ENCODE peak calls at places on chromosomes 7 and 10, in five cellular contexts. D is tibial nerve; U is astrocyte; I is CD4-positive, alpha-beta memory T cell; C is heart left ventricle. F is an unnamed sample.

GRCh38 chr7:80392229-80393169 is 119.4 kb downstream of the GNAT3 start:
- DNase-seq in D (no peak), U (no peak), I (no peak), C (no peak), F (no peak)

GRCh38 chr7:36312064-36312914 is 77.4 kb upstream of the ANLN start:
- DNase-seq in I (peak), D (no peak), U (no peak), C (no peak), F (peak)

GRCh38 chr7:31100445-31100844 is 48.3 kb downstream of the ADCYAP1R1 start:
- DNase-seq in U (peak), I (no peak), D (no peak), C (no peak), F (no peak)

GRCh38 chr10:95260397-95260881 is 30.4 kb downstream of the PDLIM1 start:
- DNase-seq in D (no peak), I (no peak), U (peak), C (no peak), F (no peak)

GRCh38 chr7:34748244-34749039 is 90.4 kb downstream of the NPSR1 start:
- DNase-seq in D (no peak), I (no peak), C (peak), U (peak), F (no peak)

GRCh38 chr10:97827778-97828291 is 21.8 kb upstream of the GOLGA7B start:
- DNase-seq in C (no peak), D (no peak), I (no peak), U (no peak), F (no peak)

GRCh38 chr7:33093266-33093665 is 15.9 kb downstream of the RP9 start:
- DNase-seq in C (no peak), I (no peak), D (no peak), U (no peak), F (no peak)

GRCh38 chr10:17010363-17011145 is 119.1 kb downstream of the CUBN start:
- DNase-seq in U (no peak), D (no peak), C (no peak), I (no peak), F (no peak)

GRCh38 chr10:133394801-133395221 is 854 bp downstream of the MTG1 start:
- DNase-seq in D (no peak), I (no peak), C (no peak), U (peak), F (no peak)

GRCh38 chr10:96577037-96577436 is 9.8 kb downstream of the TM9SF3 start:
- DNase-seq in C (no peak), U (no peak), D (no peak), I (no peak), F (no peak)

GRCh38 chr10:23065549-23065948 is 29.8 kb upstream of the MSRB2 start:
- DNase-seq in I (no peak), D (peak), C (peak), U (peak), F (no peak)

GRCh38 chr7:1103009-1103788 is 15.3 kb downstream of the GPER1 start:
- DNase-seq in C (no peak), I (no peak), D (no peak), U (no peak), F (peak)

GRCh38 chr7:151634643-151635042 is 114.9 kb upstream of the RHEB start:
- DNase-seq in D (no peak), C (no peak), I (no peak), U (no peak), F (no peak)

GRCh38 chr7:151631968-151632749 is 112.5 kb upstream of the RHEB start:
- DNase-seq in I (peak), D (peak), U (peak), C (peak), F (peak)

GRCh38 chr7:151632750-151633515 is 113.2 kb upstream of the RHEB start:
- DNase-seq in D (peak), C (peak), U (peak), I (peak), F (peak)

GRCh38 chr7:151631149-151631967 is 111.7 kb upstream of the RHEB start:
- DNase-seq in U (no peak), I (no peak), C (no peak), D (no peak), F (peak)

DNA sequence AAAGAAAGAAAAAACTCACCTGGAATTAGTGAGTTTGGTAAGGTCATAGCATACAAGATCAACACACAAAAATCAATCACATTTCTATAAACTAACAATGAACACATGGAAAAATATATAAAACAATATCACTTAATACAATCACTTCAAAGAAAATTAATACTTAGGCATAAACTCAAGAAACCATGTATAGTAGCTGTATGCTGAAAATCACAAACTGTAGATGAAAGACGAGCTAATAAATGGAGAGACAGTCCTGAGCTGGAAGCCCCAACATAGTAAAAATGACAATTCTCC is 113.8 kb upstream of the RHEB start:
- DNase-seq in C (no peak), D (no peak), U (no peak), I (no peak), F (no peak)
- H3K27ac ChIP-seq in C (peak), D (peak), U (no peak), I (peak), F (peak)

GRCh38 chr10:77436257-77436780 is 201.3 kb downstream of the KCNMA1 start:
- DNase-seq in C (no peak), I (no peak), U (no peak), D (no peak), F (no peak)
- H3K27ac ChIP-seq in C (no peak), I (no peak), U (no peak), D (no peak), F (no peak)

GRCh38 chr10:124181656-124182055 is 88.3 kb upstream of the CHST15 start:
- DNase-seq in C (no peak), D (no peak), I (no peak), U (no peak), F (no peak)

GRCh38 chr10:124177180-124177518 is 83.8 kb upstream of the CHST15 start:
- DNase-seq in I (no peak), D (no peak), U (no peak), C (no peak), F (no peak)

GRCh38 chr10:124180044-124180745 is 86.8 kb upstream of the CHST15 start:
- DNase-seq in I (no peak), U (no peak), C (no peak), D (no peak), F (no peak)

GRCh38 chr10:124180947-124181549 is 87.7 kb upstream of the CHST15 start:
- DNase-seq in D (no peak), U (peak), I (no peak), C (no peak), F (no peak)

GRCh38 chr10:124179308-124180043 is 86.1 kb upstream of the CHST15 start:
- DNase-seq in I (no peak), D (no peak), U (no peak), C (no peak), F (no peak)
- H3K27ac ChIP-seq in I (no peak), D (no peak), U (no peak), C (no peak), F (no peak)

GRCh38 chr7:99141756-99142726 is 1.9 kb downstream of the SMURF1 start:
- DNase-seq in U (peak), D (peak), I (peak), C (peak), F (peak)

GRCh38 chr7:99140813-99141212 is 3.1 kb downstream of the SMURF1 start:
- DNase-seq in C (no peak), D (no peak), I (no peak), U (no peak), F (no peak)

GRCh38 chr7:99142727-99143521 is 984 bp downstream of the SMURF1 start:
- DNase-seq in I (peak), C (peak), U (peak), D (peak), F (peak)

GRCh38 chr7:99143522-99143852 is 421 bp downstream of the SMURF1 start:
- DNase-seq in C (no peak), U (no peak), D (no peak), I (no peak), F (no peak)

GRCh38 chr7:99141334-99141733 is 2.6 kb downstream of the SMURF1 start:
- DNase-seq in D (no peak), C (no peak), U (no peak), I (peak), F (peak)
- H3K27ac ChIP-seq in D (peak), C (peak), U (peak), I (peak), F (peak)

GRCh38 chr10:110225441-110225755 is 18.0 kb downstream of the MXI1 start:
- DNase-seq in U (no peak), I (no peak), C (no peak), D (no peak), F (no peak)
- H3K27ac ChIP-seq in U (no peak), I (peak), C (peak), D (peak), F (peak)

DNA sequence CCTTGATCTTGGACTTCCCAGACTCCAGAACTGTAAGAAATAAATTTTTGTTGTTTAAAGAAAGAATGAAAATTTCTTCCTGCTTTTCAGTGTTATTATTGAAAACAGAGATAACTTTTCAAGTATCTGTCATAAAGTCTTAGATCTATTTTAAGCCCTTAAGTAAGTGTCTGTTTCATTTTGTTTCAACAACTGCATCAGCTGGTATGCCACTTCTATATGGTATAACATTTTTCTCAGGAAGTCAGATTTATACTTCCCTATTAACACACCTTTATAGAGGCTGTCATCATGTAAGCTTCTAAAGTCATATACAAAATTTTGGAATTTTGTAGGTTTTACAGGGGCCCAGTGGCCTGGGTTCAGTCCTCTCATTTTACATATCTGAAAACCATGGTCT is 24.4 kb downstream of the RALA start:
- DNase-seq in D (no peak), I (no peak), U (no peak), C (no peak), F (no peak)
- H3K27ac ChIP-seq in D (no peak), I (no peak), U (no peak), C (peak), F (no peak)

DNA sequence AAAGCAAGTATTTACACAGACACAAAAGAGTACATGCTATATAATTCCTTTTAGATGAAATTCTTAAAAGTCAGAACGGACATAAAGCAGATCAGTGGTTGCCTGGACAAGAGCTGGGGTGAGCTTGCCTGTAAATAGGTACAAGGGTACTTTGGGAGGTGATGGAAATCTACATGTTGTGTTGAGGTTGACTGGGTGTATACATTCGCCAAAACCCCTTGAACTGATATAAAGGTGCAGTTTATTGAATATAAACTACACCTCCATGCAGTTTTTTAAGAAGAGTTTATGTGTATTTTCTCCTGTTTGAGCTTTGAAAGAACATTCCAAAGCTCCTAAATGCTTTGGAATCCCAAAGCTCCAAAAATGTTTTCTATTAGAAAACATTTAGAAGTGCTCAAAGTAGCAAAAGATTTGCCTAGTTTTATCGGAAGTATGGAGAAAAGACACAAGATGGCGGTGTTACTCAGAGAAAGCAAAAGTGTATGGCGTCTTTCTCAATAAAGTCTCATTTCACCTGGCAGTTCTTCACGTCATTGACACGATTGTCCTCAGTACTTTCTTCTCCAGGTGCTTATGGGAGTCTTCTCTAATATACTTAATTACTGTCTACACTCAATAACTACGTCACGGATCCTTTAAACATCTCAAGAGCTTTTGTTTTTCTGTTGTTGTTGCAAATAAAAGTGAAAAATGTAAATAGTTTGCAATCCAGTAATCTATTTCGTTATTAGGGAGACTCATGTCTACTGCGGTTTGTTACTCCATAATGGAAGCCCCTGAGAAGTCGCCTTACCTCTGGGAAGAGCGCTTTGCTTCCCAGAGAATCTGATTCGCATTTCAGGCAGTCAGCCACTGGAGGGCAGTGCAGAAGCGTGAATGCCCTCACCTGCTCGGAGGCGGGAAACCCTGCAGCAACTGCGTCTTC is 14.7 kb upstream of the SEC61G start:
- DNase-seq in C (peak), I (peak), D (peak), U (peak), F (peak)
- H3K27ac ChIP-seq in C (no peak), I (peak), D (no peak), U (no peak), F (peak)

GRCh38 chr10:93408788-93409187 is 73.3 kb downstream of the MYOF start:
- DNase-seq in I (no peak), U (no peak), C (no peak), D (no peak), F (no peak)

GRCh38 chr10:93413252-93413689 is 68.9 kb downstream of the MYOF start:
- DNase-seq in I (peak), C (no peak), U (no peak), D (no peak), F (peak)

GRCh38 chr10:93410697-93411348 is 71.3 kb downstream of the MYOF start:
- DNase-seq in C (no peak), U (no peak), I (no peak), D (no peak), F (no peak)

GRCh38 chr10:93415693-93416092 is 66.4 kb downstream of the MYOF start:
- DNase-seq in I (no peak), C (no peak), D (no peak), U (no peak), F (no peak)

DNA sequence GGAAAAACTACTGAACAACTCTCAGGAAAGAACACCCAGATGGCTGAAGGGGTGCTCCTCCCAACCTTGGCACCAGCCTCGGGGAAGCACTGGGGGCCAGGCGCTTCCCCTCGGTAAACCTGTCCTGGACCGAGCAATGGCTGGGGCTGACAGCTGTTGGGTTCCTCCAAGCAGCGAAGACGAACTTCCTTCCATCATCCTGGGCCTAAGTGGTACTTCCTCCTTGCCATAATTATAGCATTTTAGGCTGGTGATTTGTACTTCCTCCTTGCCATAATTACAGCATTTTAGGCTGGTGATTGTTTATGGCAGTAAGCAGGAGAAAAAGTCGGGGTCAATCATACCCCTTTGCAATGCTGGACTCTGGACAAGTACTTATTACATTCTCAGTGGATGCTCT is 69.3 kb downstream of the MYOF start:
- DNase-seq in I (no peak), D (no peak), C (no peak), U (no peak), F (no peak)
- H3K27ac ChIP-seq in I (peak), D (peak), C (peak), U (no peak), F (peak)